ENCODE peak calls at places on chromosomes 7 and 10, in five cellular contexts. One of them, this sample, is unnamed.

GRCh38 chr10:79927111-79927828 is 21.6 kb downstream of the SFTPD start:
- DNase-seq in colonic mucosa: no peak
- DNase-seq in A673: no peak
- DNase-seq in astrocyte: no peak
- DNase-seq in dorsolateral prefrontal cortex: peak
- DNase-seq in this sample: no peak

GRCh38 chr10:43229208-43230061 is 37.4 kb downstream of the RASGEF1A start:
- DNase-seq in colonic mucosa: no peak
- DNase-seq in A673: no peak
- DNase-seq in astrocyte: no peak
- DNase-seq in dorsolateral prefrontal cortex: peak
- DNase-seq in this sample: peak

GRCh38 chr10:97892506-97892905 is 42.9 kb downstream of the GOLGA7B start:
- DNase-seq in colonic mucosa: no peak
- DNase-seq in A673: no peak
- DNase-seq in astrocyte: no peak
- DNase-seq in dorsolateral prefrontal cortex: no peak
- DNase-seq in this sample: no peak

GRCh38 chr7:75743455-75743859 is 4.7 kb upstream of the HIP1 start:
- DNase-seq in colonic mucosa: no peak
- DNase-seq in A673: no peak
- DNase-seq in astrocyte: no peak
- DNase-seq in dorsolateral prefrontal cortex: no peak
- DNase-seq in this sample: no peak

GRCh38 chr7:35596061-35596460 is 98.9 kb downstream of the HERPUD2 start:
- DNase-seq in colonic mucosa: no peak
- DNase-seq in A673: peak
- DNase-seq in astrocyte: peak
- DNase-seq in dorsolateral prefrontal cortex: no peak
- DNase-seq in this sample: no peak

GRCh38 chr10:43878386-43878785 is 229.7 kb upstream of the ZNF32 start:
- DNase-seq in colonic mucosa: no peak
- DNase-seq in A673: no peak
- DNase-seq in astrocyte: no peak
- DNase-seq in dorsolateral prefrontal cortex: no peak
- DNase-seq in this sample: no peak

GRCh38 chr10:63681965-63682704 is 160.9 kb downstream of the REEP3 start:
- DNase-seq in colonic mucosa: no peak
- DNase-seq in A673: peak
- DNase-seq in astrocyte: peak
- DNase-seq in dorsolateral prefrontal cortex: no peak
- DNase-seq in this sample: no peak

GRCh38 chr10:59227136-59227673 is 50.8 kb downstream of the PHYHIPL start:
- DNase-seq in colonic mucosa: no peak
- DNase-seq in A673: peak
- DNase-seq in astrocyte: no peak
- DNase-seq in dorsolateral prefrontal cortex: no peak
- DNase-seq in this sample: no peak

GRCh38 chr7:26081627-26082026 is 70.4 kb upstream of the NFE2L3 start:
- DNase-seq in colonic mucosa: peak
- DNase-seq in A673: peak
- DNase-seq in astrocyte: no peak
- DNase-seq in dorsolateral prefrontal cortex: no peak
- DNase-seq in this sample: no peak

GRCh38 chr10:78408671-78409472 is 375.2 kb downstream of the RPS24 start:
- DNase-seq in colonic mucosa: no peak
- DNase-seq in A673: no peak
- DNase-seq in astrocyte: peak
- DNase-seq in dorsolateral prefrontal cortex: peak
- DNase-seq in this sample: peak
- TF ChIP-seq CTCF in colonic mucosa: no peak
- TF ChIP-seq CTCF in A673: no peak
- TF ChIP-seq CTCF in astrocyte: no peak
- TF ChIP-seq CTCF in dorsolateral prefrontal cortex: no peak
- TF ChIP-seq CTCF in this sample: no peak

DNA sequence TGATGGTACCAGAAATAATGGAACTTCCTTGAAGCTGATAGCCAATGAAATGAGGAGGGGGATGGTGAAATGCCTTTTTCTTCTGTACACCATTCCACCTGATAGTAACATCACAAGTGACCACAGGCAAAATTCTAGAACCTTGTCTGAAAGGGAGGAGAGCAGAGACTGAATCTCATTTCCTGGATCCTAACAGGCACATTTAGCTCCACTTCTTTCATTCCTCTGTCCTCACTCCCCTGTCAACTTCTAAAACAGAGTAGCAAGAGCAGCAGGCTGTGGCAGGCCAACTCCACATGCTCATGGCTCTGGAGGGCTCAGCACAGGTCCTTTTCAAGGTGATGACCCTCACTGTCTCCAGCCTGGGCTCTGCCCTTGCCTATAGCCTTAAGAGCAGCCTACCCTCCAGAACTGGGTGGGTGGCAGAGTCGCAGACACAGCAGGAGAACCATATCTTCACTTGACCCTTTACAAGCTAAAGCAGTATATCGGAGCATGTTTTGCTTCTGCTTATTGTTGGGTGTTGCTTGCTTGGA is at the start of gene LRRC18:
- DNase-seq in colonic mucosa: no peak
- DNase-seq in A673: no peak
- DNase-seq in astrocyte: no peak
- DNase-seq in dorsolateral prefrontal cortex: no peak
- DNase-seq in this sample: no peak
- TF ChIP-seq CTCF in colonic mucosa: no peak
- TF ChIP-seq CTCF in A673: no peak
- TF ChIP-seq CTCF in astrocyte: no peak
- TF ChIP-seq CTCF in dorsolateral prefrontal cortex: no peak
- TF ChIP-seq CTCF in this sample: no peak

DNA sequence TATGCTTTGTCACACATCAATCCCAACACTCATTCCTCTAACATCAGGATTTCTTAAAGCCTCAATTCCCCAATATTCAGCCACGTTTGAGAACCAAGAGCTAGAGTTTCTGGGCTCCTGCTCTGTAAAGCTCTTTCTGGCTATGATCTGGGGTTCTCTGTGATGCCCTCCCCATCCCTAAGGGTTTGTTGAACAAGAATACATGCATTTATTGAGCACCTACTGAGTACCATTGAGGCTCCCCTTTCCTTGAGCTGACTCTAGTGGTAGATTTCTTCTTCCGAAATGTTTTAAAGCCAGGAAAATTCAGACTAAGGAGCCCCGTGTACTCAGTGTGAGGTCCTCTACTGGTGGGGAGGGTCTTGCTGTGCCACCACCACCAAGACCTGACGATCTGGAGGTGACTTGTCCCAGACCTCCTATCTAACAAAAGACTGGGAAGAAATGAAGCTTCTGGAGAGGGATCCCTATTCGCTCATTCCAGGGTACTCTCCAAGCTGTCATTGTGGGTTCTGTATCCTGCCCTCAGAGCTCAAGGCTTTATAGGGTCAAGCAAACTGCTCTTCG is 23.1 kb upstream of the SRGN start:
- DNase-seq in colonic mucosa: no peak
- DNase-seq in A673: no peak
- DNase-seq in astrocyte: no peak
- DNase-seq in dorsolateral prefrontal cortex: no peak
- DNase-seq in this sample: no peak
- TF ChIP-seq CTCF in colonic mucosa: no peak
- TF ChIP-seq CTCF in A673: no peak
- TF ChIP-seq CTCF in astrocyte: no peak
- TF ChIP-seq CTCF in dorsolateral prefrontal cortex: no peak
- TF ChIP-seq CTCF in this sample: no peak

DNA sequence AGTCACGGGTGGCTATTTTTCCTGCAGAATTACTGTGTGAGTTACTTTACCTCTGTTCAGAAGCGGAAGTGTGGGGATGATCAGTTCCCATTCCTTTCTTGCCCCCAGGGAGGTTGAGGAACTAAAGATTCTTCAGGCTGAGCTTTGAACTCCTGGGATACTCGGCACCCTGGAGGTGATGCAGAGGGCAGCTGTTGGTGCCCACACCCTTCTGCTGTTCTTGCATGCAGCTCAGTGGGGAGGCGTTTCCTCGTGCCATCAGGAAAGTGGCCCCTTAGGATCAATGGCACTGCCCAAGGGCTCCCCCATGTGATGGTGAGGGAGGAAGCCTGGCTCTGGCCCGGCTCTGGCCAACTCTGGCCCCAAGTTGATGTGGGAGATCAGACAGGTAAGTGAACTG is 44.7 kb upstream of the MXI1 start:
- DNase-seq in colonic mucosa: no peak
- DNase-seq in A673: no peak
- DNase-seq in astrocyte: no peak
- DNase-seq in dorsolateral prefrontal cortex: no peak
- DNase-seq in this sample: no peak
- TF ChIP-seq CTCF in colonic mucosa: no peak
- TF ChIP-seq CTCF in A673: no peak
- TF ChIP-seq CTCF in astrocyte: no peak
- TF ChIP-seq CTCF in dorsolateral prefrontal cortex: peak
- TF ChIP-seq CTCF in this sample: no peak

GRCh38 chr7:100044719-100045118 is 4.9 kb upstream of the ZSCAN21 start:
- DNase-seq in colonic mucosa: peak
- DNase-seq in A673: no peak
- DNase-seq in astrocyte: no peak
- DNase-seq in dorsolateral prefrontal cortex: no peak
- DNase-seq in this sample: peak
- TF ChIP-seq CTCF in colonic mucosa: no peak
- TF ChIP-seq CTCF in A673: no peak
- TF ChIP-seq CTCF in astrocyte: no peak
- TF ChIP-seq CTCF in dorsolateral prefrontal cortex: no peak
- TF ChIP-seq CTCF in this sample: peak

GRCh38 chr10:17781856-17782255 is 27.3 kb upstream of the MRC1 start:
- DNase-seq in colonic mucosa: no peak
- DNase-seq in A673: no peak
- DNase-seq in astrocyte: no peak
- DNase-seq in dorsolateral prefrontal cortex: no peak
- DNase-seq in this sample: no peak
- TF ChIP-seq CTCF in colonic mucosa: no peak
- TF ChIP-seq CTCF in A673: peak
- TF ChIP-seq CTCF in astrocyte: no peak
- TF ChIP-seq CTCF in dorsolateral prefrontal cortex: no peak
- TF ChIP-seq CTCF in this sample: no peak

DNA sequence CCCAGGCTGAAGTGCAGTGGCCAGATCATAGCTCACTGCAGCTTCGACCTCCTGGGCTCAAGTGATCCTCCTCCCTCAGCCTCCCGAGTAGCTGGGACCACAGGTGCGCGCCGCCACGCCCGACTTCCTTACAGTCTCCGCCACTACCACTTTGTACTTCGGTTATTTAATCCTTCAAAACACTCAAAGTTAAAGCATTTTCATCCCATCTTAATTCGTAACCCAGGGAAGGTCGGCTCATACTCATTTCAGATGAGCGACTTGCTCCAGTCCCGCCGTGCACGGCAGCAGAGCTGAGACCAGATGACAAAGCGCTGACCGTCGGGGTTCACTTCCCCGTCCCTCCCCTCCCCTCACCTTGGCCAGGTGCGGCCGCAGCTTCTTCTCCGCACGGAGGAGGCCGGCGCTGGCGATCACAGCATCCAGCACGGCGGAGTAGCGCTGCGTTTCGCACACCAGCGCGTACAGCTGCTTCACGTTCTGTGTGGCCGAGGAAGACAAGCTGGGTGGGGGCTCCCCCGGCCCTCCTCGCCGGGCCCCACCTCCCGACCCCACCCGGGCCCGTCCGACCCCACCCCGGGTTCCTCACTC is 457 bp downstream of the NSUN5 start:
- DNase-seq in colonic mucosa: no peak
- DNase-seq in A673: no peak
- DNase-seq in astrocyte: no peak
- DNase-seq in dorsolateral prefrontal cortex: no peak
- DNase-seq in this sample: peak
- TF ChIP-seq CTCF in colonic mucosa: no peak
- TF ChIP-seq CTCF in A673: no peak
- TF ChIP-seq CTCF in astrocyte: no peak
- TF ChIP-seq CTCF in dorsolateral prefrontal cortex: no peak
- TF ChIP-seq CTCF in this sample: no peak

DNA sequence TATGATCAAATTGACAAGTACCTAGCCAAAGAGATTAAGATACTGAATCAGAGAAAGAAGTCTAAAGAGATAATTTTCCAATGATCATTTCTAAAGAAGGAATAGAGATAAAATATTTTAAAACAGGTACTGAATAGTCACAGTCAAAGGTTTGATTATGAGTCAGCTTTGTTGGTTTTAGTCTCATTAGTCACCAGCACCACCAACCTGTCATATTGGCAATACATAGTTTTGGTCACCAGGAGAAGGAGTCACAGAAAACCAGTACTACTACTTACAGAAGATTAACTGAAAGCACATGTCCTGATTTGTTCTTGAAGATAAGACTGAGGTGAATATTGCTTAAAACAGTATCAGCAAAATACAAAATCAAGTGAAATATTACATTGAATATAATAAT is 34.6 kb downstream of the ZEB1 start:
- DNase-seq in colonic mucosa: no peak
- DNase-seq in A673: peak
- DNase-seq in astrocyte: peak
- DNase-seq in dorsolateral prefrontal cortex: no peak
- DNase-seq in this sample: no peak
- TF ChIP-seq CTCF in colonic mucosa: no peak
- TF ChIP-seq CTCF in A673: no peak
- TF ChIP-seq CTCF in astrocyte: no peak
- TF ChIP-seq CTCF in dorsolateral prefrontal cortex: no peak
- TF ChIP-seq CTCF in this sample: no peak

This sample was measured in kidney.